ENCODE peak calls at places on chromosomes 7 and 10, in four cellular contexts. One of them, this sample, is unnamed.

GRCh38 chr7:152674860-152675760 is 831 bp downstream of the XRCC2 start:
- DNase-seq in mesothelial cell of epicardium: no peak
- DNase-seq in astrocyte of the spinal cord: peak
- DNase-seq in HFF-Myc: peak
- DNase-seq in this sample: no peak

GRCh38 chr10:73931767-73932624 is 21.1 kb downstream of the PLAU start:
- DNase-seq in astrocyte of the spinal cord: no peak
- DNase-seq in mesothelial cell of epicardium: no peak
- DNase-seq in HFF-Myc: no peak
- DNase-seq in this sample: no peak

GRCh38 chr10:114709966-114710365 is 51.9 kb upstream of the ABLIM1 start:
- DNase-seq in astrocyte of the spinal cord: peak
- DNase-seq in mesothelial cell of epicardium: no peak
- DNase-seq in HFF-Myc: no peak
- DNase-seq in this sample: no peak

GRCh38 chr10:124745678-124746077 is 1.5 kb upstream of the FAM53B start:
- DNase-seq in HFF-Myc: peak
- DNase-seq in astrocyte of the spinal cord: peak
- DNase-seq in mesothelial cell of epicardium: no peak
- DNase-seq in this sample: no peak

GRCh38 chr10:86700851-86701617 is 32.7 kb downstream of the LDB3 start:
- DNase-seq in mesothelial cell of epicardium: no peak
- DNase-seq in astrocyte of the spinal cord: no peak
- DNase-seq in HFF-Myc: no peak
- DNase-seq in this sample: no peak

GRCh38 chr7:73628504-73628903 is 4.2 kb upstream of the MLXIPL start:
- DNase-seq in mesothelial cell of epicardium: no peak
- DNase-seq in HFF-Myc: no peak
- DNase-seq in astrocyte of the spinal cord: no peak
- DNase-seq in this sample: no peak

GRCh38 chr7:103833401-103833800 is 156.1 kb downstream of the RELN start:
- DNase-seq in mesothelial cell of epicardium: no peak
- DNase-seq in astrocyte of the spinal cord: no peak
- DNase-seq in HFF-Myc: no peak
- DNase-seq in this sample: no peak

GRCh38 chr10:72044417-72045041 is 43.8 kb downstream of the SPOCK2 start:
- DNase-seq in mesothelial cell of epicardium: no peak
- DNase-seq in astrocyte of the spinal cord: no peak
- DNase-seq in HFF-Myc: no peak
- DNase-seq in this sample: no peak

GRCh38 chr10:4514445-4515108 is 311.4 kb upstream of the AKR1E2 start:
- DNase-seq in astrocyte of the spinal cord: no peak
- DNase-seq in mesothelial cell of epicardium: no peak
- DNase-seq in HFF-Myc: no peak
- DNase-seq in this sample: peak

GRCh38 chr7:128415217-128415785 is 5.5 kb upstream of the IMPDH1 start:
- DNase-seq in astrocyte of the spinal cord: no peak
- DNase-seq in HFF-Myc: no peak
- DNase-seq in mesothelial cell of epicardium: no peak
- DNase-seq in this sample: no peak

GRCh38 chr7:114979388-114979787 is 57.5 kb downstream of the MDFIC start:
- DNase-seq in mesothelial cell of epicardium: no peak
- DNase-seq in HFF-Myc: no peak
- DNase-seq in astrocyte of the spinal cord: peak
- DNase-seq in this sample: no peak

GRCh38 chr7:20998309-20998708 is 211.6 kb upstream of the SP8 start:
- DNase-seq in HFF-Myc: no peak
- DNase-seq in astrocyte of the spinal cord: no peak
- DNase-seq in mesothelial cell of epicardium: no peak
- DNase-seq in this sample: no peak

GRCh38 chr10:96317067-96317833 is 13.0 kb downstream of the DNTT start:
- DNase-seq in mesothelial cell of epicardium: no peak
- DNase-seq in HFF-Myc: no peak
- DNase-seq in astrocyte of the spinal cord: no peak
- DNase-seq in this sample: no peak
- TF ChIP-seq CTCF in mesothelial cell of epicardium: no peak
- TF ChIP-seq CTCF in HFF-Myc: no peak
- TF ChIP-seq CTCF in astrocyte of the spinal cord: no peak
- TF ChIP-seq CTCF in this sample: no peak

DNA sequence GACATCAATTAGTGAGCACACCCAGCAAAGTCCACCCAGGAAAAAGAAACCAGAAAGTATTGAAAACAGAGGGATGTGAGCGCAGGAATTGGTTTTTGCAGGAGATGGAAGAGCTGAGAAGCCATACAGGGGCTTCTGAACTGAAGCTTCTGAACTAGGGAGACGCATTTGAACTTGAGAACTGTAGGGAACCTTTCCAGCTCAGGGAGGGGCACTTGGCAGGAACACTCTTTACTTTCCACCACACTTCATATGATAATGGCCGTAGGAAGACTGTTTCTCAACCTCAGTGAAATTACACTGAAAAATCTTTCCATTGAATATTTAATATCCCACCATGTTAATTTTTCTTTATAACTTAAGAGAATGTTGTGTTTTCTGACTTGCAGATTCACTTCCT is 98.5 kb upstream of the TCF7L2 start:
- DNase-seq in astrocyte of the spinal cord: no peak
- DNase-seq in mesothelial cell of epicardium: no peak
- DNase-seq in HFF-Myc: no peak
- DNase-seq in this sample: no peak
- TF ChIP-seq CTCF in astrocyte of the spinal cord: no peak
- TF ChIP-seq CTCF in mesothelial cell of epicardium: no peak
- TF ChIP-seq CTCF in HFF-Myc: no peak
- TF ChIP-seq CTCF in this sample: no peak

GRCh38 chr10:17801507-17801906 is 7.6 kb upstream of the MRC1 start:
- DNase-seq in mesothelial cell of epicardium: no peak
- DNase-seq in HFF-Myc: no peak
- DNase-seq in astrocyte of the spinal cord: no peak
- DNase-seq in this sample: no peak
- TF ChIP-seq CTCF in mesothelial cell of epicardium: peak
- TF ChIP-seq CTCF in HFF-Myc: no peak
- TF ChIP-seq CTCF in astrocyte of the spinal cord: no peak
- TF ChIP-seq CTCF in this sample: no peak

GRCh38 chr7:78090616-78091015 is 292.0 kb downstream of the PHTF2 start:
- DNase-seq in astrocyte of the spinal cord: no peak
- DNase-seq in HFF-Myc: no peak
- DNase-seq in mesothelial cell of epicardium: no peak
- DNase-seq in this sample: no peak
- TF ChIP-seq CTCF in astrocyte of the spinal cord: peak
- TF ChIP-seq CTCF in HFF-Myc: no peak
- TF ChIP-seq CTCF in mesothelial cell of epicardium: no peak
- TF ChIP-seq CTCF in this sample: no peak

This sample was measured in tibial nerve.